ENCODE peak calls at places on chromosomes 2 and 18, in nine cellular contexts. O is fibroblast of pulmonary artery; L is dorsolateral prefrontal cortex; R is HFF-Myc; V is upper lobe of right lung; B is iPS DF 6.9; K is left ventricle myocardium inferior; W is effector memory CD4-positive, alpha-beta T cell; S is transverse colon. Q is an unnamed sample.
A peak's percentile ranks its signal among the peaks of the same experiment; 100 is the strongest.

GRCh38 chr2:27717070-27717453 is 53.4 kb downstream of the SLC4A1AP start:
- DNase-seq in O (peak; percentile 68), L (peak; percentile 48), R (peak; percentile 85), V (no peak), B (no peak), K (peak; percentile 50), W (no peak), S (no peak), Q (peak; percentile 56)

GRCh38 chr2:121561617-121562268 is 31.1 kb downstream of the RNU4ATAC start:
- DNase-seq in O (peak; percentile 44), L (no peak), R (no peak), V (no peak), B (no peak), K (no peak), W (no peak), S (no peak), Q (no peak)

GRCh38 chr18:58813821-58814220 is 50.9 kb upstream of the ZNF532 start:
- DNase-seq in O (no peak), L (no peak), R (no peak), V (no peak), B (no peak), K (no peak), W (no peak), S (no peak), Q (no peak)

GRCh38 chr2:149994057-149994728 is 406.6 kb upstream of the MMADHC start:
- DNase-seq in O (peak; percentile 55), L (no peak), R (peak; percentile 51), V (no peak), B (no peak), K (no peak), W (no peak), S (peak; percentile 52), Q (peak; percentile 77)

GRCh38 chr2:13193075-13193474 is 476.3 kb downstream of the TRIB2 start:
- DNase-seq in O (peak; percentile 11), L (no peak), R (no peak), V (no peak), B (no peak), K (no peak), W (no peak), S (no peak), Q (peak; percentile 4)

GRCh38 chr18:26806224-26806623 is 59.3 kb downstream of the AQP4 start:
- DNase-seq in O (no peak), L (no peak), R (no peak), V (no peak), B (no peak), K (no peak), W (no peak), S (no peak), Q (no peak)

GRCh38 chr2:49755777-49756176 is 601.5 kb upstream of the FSHR start:
- DNase-seq in O (no peak), L (no peak), R (no peak), V (no peak), B (no peak), K (no peak), W (no peak), S (no peak), Q (no peak)

GRCh38 chr2:107313316-107313715 is 427.3 kb upstream of the ST6GAL2 start:
- DNase-seq in O (no peak), L (no peak), R (no peak), V (no peak), B (no peak), K (no peak), W (no peak), S (no peak), Q (no peak)

GRCh38 chr2:39488450-39488849 is 51.4 kb upstream of the MAP4K3 start:
- DNase-seq in O (peak; percentile 92), L (no peak), R (no peak), V (no peak), B (no peak), K (no peak), W (no peak), S (no peak), Q (peak; percentile 81)

GRCh38 chr2:196453613-196454047 is 185.9 kb upstream of the CCDC150 start:
- DNase-seq in O (peak; percentile 86), L (no peak), R (peak; percentile 30), V (no peak), B (peak; percentile 37), K (no peak), W (peak; percentile 3), S (peak; percentile 31), Q (peak; percentile 16)

GRCh38 chr2:207674826-207675225 is 36.6 kb upstream of the CCNYL1 start:
- DNase-seq in O (no peak), L (no peak), R (no peak), V (no peak), B (no peak), K (no peak), W (no peak), S (no peak), Q (no peak)

GRCh38 chr2:11688222-11689069 is 18.5 kb upstream of the NTSR2 start:
- DNase-seq in O (peak; percentile 87), L (peak; percentile 64), R (peak; percentile 59), V (peak; percentile 87), B (no peak), K (peak; percentile 77), W (peak; percentile 67), S (peak; percentile 86), Q (peak; percentile 47)

GRCh38 chr2:132676999-132677398 is 7.0 kb upstream of the LYPD1 start:
- DNase-seq in O (no peak), L (no peak), R (no peak), V (no peak), B (no peak), K (no peak), W (no peak), S (no peak), Q (no peak)

GRCh38 chr2:138356178-138356577 is 145.4 kb upstream of the SPOPL start:
- DNase-seq in O (peak; percentile 88), L (no peak), R (peak; percentile 4), V (no peak), B (no peak), K (no peak), W (no peak), S (no peak), Q (peak; percentile 64)

DNA sequence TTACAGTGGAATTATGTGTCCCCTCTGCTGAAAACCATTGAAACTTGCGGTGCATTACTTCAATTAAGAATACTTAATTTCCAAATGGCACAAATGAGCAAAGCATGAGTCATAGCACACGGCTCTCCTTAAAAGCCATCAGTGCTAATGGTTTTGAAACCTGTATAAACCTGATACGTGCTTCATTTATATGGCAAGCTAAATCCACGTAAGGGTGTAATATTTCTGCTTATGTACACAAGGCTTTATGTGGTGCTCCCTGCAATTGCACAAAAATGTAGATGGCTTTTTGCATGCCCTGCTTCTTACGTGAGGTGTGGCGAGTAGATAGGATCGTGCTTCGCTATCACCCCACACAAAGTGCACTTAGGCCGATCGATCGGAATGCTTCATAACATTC is 840.9 kb downstream of the GALR1 start:
- DNase-seq in O (no peak), L (no peak), R (no peak), V (no peak), B (no peak), K (no peak), W (no peak), S (no peak), Q (no peak)
- H3K4me3 ChIP-seq in O (no peak overlapping the region), L (no peak overlapping the region), R (no peak overlapping the region), V (no peak overlapping the region), B (no peak overlapping the region), K (no peak overlapping the region), W (no peak overlapping the region), S (no peak overlapping the region), Q (no peak overlapping the region)

GRCh38 chr2:241802421-241802749 is 6.6 kb upstream of the NEU4 start:
- DNase-seq in O (no peak), L (no peak), R (no peak), V (no peak), B (no peak), K (no peak), W (no peak), S (peak; percentile 8), Q (no peak)
- H3K4me3 ChIP-seq in O (no peak overlapping the region), L (no peak overlapping the region), R (no peak overlapping the region), V (no peak overlapping the region), B (no peak overlapping the region), K (no peak overlapping the region), W (no peak overlapping the region), S (no peak overlapping the region), Q (no peak overlapping the region)

GRCh38 chr2:36174920-36175319 is 180.7 kb upstream of the CRIM1 start:
- DNase-seq in O (no peak), L (no peak), R (no peak), V (no peak), B (no peak), K (no peak), W (no peak), S (no peak), Q (no peak)

GRCh38 chr2:36172828-36173227 is 182.8 kb upstream of the CRIM1 start:
- DNase-seq in O (no peak), L (no peak), R (no peak), V (no peak), B (no peak), K (no peak), W (no peak), S (no peak), Q (no peak)

GRCh38 chr2:36177282-36177681 is 178.3 kb upstream of the CRIM1 start:
- DNase-seq in O (no peak), L (no peak), R (no peak), V (no peak), B (no peak), K (no peak), W (no peak), S (no peak), Q (no peak)

GRCh38 chr2:36173760-36174362 is 181.7 kb upstream of the CRIM1 start:
- DNase-seq in O (no peak), L (no peak), R (no peak), V (no peak), B (no peak), K (no peak), W (no peak), S (no peak), Q (no peak)

DNA sequence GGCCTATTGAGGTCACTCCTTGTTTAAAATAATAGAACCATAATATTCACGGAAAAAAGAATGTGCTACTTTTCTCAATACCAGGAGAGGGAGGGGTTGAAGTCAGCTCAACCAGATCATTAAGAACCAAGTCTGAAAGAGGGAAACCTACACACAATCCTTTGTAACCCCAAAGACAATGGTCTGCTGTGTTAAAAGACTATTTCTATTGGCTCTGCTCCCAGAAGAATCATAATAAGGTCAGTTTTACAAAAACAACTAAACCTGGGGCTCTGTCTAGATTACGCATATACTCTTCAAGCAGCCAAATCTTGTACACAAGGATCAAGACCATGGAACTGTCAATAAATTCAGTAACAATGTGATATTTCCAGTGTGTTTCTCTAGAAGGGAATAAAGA is 177.2 kb upstream of the CRIM1 start:
- DNase-seq in O (no peak), L (no peak), R (no peak), V (no peak), B (no peak), K (no peak), W (no peak), S (no peak), Q (no peak)
- H3K4me3 ChIP-seq in O (no peak overlapping the region), L (no peak overlapping the region), R (no peak overlapping the region), V (no peak overlapping the region), B (no peak overlapping the region), K (no peak overlapping the region), W (no peak overlapping the region), S (no peak overlapping the region), Q (no peak overlapping the region)

GRCh38 chr2:1736997-1737480 is 7.3 kb downstream of the PXDN start:
- DNase-seq in O (peak; percentile 58), L (no peak), R (no peak), V (peak; percentile 28), B (no peak), K (no peak), W (no peak), S (no peak), Q (peak; percentile 77)
- H3K4me3 ChIP-seq in O (no peak overlapping the region), L (no peak overlapping the region), R (no peak overlapping the region), V (no peak overlapping the region), B (no peak overlapping the region), K (no peak overlapping the region), W (no peak overlapping the region), S (no peak overlapping the region), Q (no peak overlapping the region)

Q was measured in skeletal muscle cell.